ENCODE peak calls at places on chromosomes 4 and X, in eight cellular contexts. P is cardiac muscle cell, R is lower lobe of right lung, N is left ventricle myocardium inferior, O is fibroblast of mammary gland, V is HCT116, E is left lung, A is endothelial cell of umbilical vein. T is an unnamed sample.

GRCh38 chr4:125368684-125369083 is 53.9 kb downstream of the FAT4 start:
- DNase-seq in P (no peak), R (no peak), N (no peak), O (peak), V (no peak), E (no peak), A (peak), T (no peak)

GRCh38 chr4:52750819-52751348 is 341 bp downstream of the ERVMER34-1 start:
- DNase-seq in P (no peak), R (peak), N (no peak), O (peak), V (peak), E (peak), A (peak), T (no peak)

GRCh38 chr4:3462321-3462789 is 751 bp upstream of the DOK7 start:
- DNase-seq in P (no peak), R (no peak), N (peak), O (no peak), V (no peak), E (peak), A (no peak), T (no peak)

GRCh38 chr4:39179681-39180080 is 2.6 kb upstream of the WDR19 start:
- DNase-seq in P (no peak), R (no peak), N (no peak), O (no peak), V (no peak), E (no peak), A (no peak), T (no peak)

GRCh38 chr4:139015948-139016451 is 419 bp downstream of the NOCT start:
- DNase-seq in P (peak), R (peak), N (peak), O (peak), V (no peak), E (peak), A (peak), T (peak)

GRCh38 chr4:55345054-55345453 is 988 bp upstream of the SRD5A3 start:
- DNase-seq in P (no peak), R (no peak), N (no peak), O (no peak), V (no peak), E (no peak), A (no peak), T (no peak)

GRCh38 chr4:123106741-123107140 is 184.3 kb upstream of the NUDT6 start:
- DNase-seq in P (no peak), R (no peak), N (no peak), O (no peak), V (no peak), E (peak), A (no peak), T (no peak)

GRCh38 chr4:3436798-3437581 is 4.8 kb upstream of the HGFAC start:
- DNase-seq in P (no peak), R (no peak), N (no peak), O (peak), V (peak), E (peak), A (peak), T (no peak)

GRCh38 chr4:3306465-3306864 is 13.6 kb downstream of the RGS12 start:
- DNase-seq in P (no peak), R (peak), N (no peak), O (no peak), V (no peak), E (peak), A (no peak), T (no peak)

GRCh38 chr4:57044996-57045395 is 65.2 kb downstream of the IGFBP7 start:
- DNase-seq in P (no peak), R (no peak), N (no peak), O (peak), V (no peak), E (no peak), A (no peak), T (no peak)

GRCh38 chr4:28772066-28772465 is 1911.4 kb downstream of the STIM2 start:
- DNase-seq in P (no peak), R (no peak), N (no peak), O (peak), V (no peak), E (no peak), A (no peak), T (no peak)

GRCh38 chrX:48631376-48632090 is 34.2 kb downstream of the WDR13 start:
- DNase-seq in P (peak), R (peak), N (peak), O (peak), V (peak), E (no peak), A (peak), T (peak)

GRCh38 chr4:1381944-1382541 is 24.2 kb downstream of the NKX1-1 start:
- DNase-seq in P (no peak), R (peak), N (peak), O (no peak), V (no peak), E (peak), A (no peak), T (no peak)

GRCh38 chrX:106774981-106775380 is 27.5 kb upstream of the TBC1D8B start:
- DNase-seq in P (no peak), R (no peak), N (no peak), O (no peak), V (no peak), E (no peak), A (no peak), T (no peak)

GRCh38 chr4:89610236-89610635 is 226.7 kb downstream of the SNCA start:
- DNase-seq in P (no peak), R (no peak), N (no peak), O (no peak), V (no peak), E (no peak), A (no peak), T (no peak)

GRCh38 chrX:132412208-132412607 is 76.6 kb downstream of the MBNL3 start:
- DNase-seq in P (no peak), R (no peak), N (no peak), O (no peak), V (no peak), E (no peak), A (no peak), T (no peak)

GRCh38 chr4:56261027-56261426 is 126.3 kb downstream of the AASDH start:
- DNase-seq in P (no peak), R (no peak), N (no peak), O (no peak), V (no peak), E (no peak), A (no peak), T (peak)

GRCh38 chr4:143337600-143338287 is 1.1 kb downstream of the GAB1 start:
- DNase-seq in P (peak), R (no peak), N (peak), O (peak), V (no peak), E (peak), A (no peak), T (no peak)

GRCh38 chr4:15654556-15655222 is 468 bp downstream of the FBXL5 start:
- DNase-seq in P (peak), R (peak), N (peak), O (peak), V (no peak), E (peak), A (peak), T (no peak)

GRCh38 chrX:107826286-107827136 is 845 bp downstream of the MID2 start:
- DNase-seq in P (peak), R (peak), N (peak), O (peak), V (no peak), E (peak), A (peak), T (peak)

GRCh38 chrX:74521961-74522833 is 92.2 kb downstream of the RLIM start:
- DNase-seq in P (no peak), R (no peak), N (peak), O (peak), V (no peak), E (no peak), A (no peak), T (no peak)

GRCh38 chr4:41661447-41662076 is 87.0 kb downstream of the PHOX2B start:
- DNase-seq in P (peak), R (peak), N (peak), O (peak), V (peak), E (no peak), A (peak), T (peak)

GRCh38 chr4:152464030-152464823 is 71.7 kb downstream of the FBXW7 start:
- DNase-seq in P (no peak), R (no peak), N (no peak), O (no peak), V (no peak), E (no peak), A (peak), T (no peak)

GRCh38 chr4:86895692-86896488 is 3.7 kb upstream of the C4orf36 start:
- DNase-seq in P (peak), R (no peak), N (no peak), O (peak), V (peak), E (no peak), A (peak), T (peak)

GRCh38 chr4:88645994-88646393 is 51.6 kb downstream of the NAP1L5 start:
- DNase-seq in P (no peak), R (no peak), N (no peak), O (no peak), V (no peak), E (no peak), A (no peak), T (no peak)

GRCh38 chr4:39941682-39942217 is 36.0 kb downstream of the PDS5A start:
- DNase-seq in P (no peak), R (no peak), N (no peak), O (no peak), V (no peak), E (no peak), A (no peak), T (no peak)

GRCh38 chrX:109934935-109935334 is 68.0 kb upstream of the TMEM164 start:
- DNase-seq in P (no peak), R (no peak), N (no peak), O (peak), V (no peak), E (no peak), A (no peak), T (no peak)

GRCh38 chr4:140157341-140157740 is 3.4 kb upstream of the MAML3 start:
- DNase-seq in P (no peak), R (no peak), N (no peak), O (no peak), V (no peak), E (no peak), A (no peak), T (no peak)

GRCh38 chrX:53481816-53482485 is 47.8 kb upstream of the HSD17B10 start:
- DNase-seq in P (peak), R (peak), N (no peak), O (peak), V (peak), E (no peak), A (peak), T (peak)

GRCh38 chr4:139910106-139910505 is 243.9 kb downstream of the MAML3 start:
- DNase-seq in P (no peak), R (no peak), N (no peak), O (peak), V (no peak), E (no peak), A (no peak), T (no peak)

GRCh38 chr4:43373201-43373600 is 480.7 kb downstream of the GRXCR1 start:
- DNase-seq in P (no peak), R (no peak), N (no peak), O (no peak), V (no peak), E (no peak), A (no peak), T (no peak)

GRCh38 chr4:89303989-89304388 is 3.6 kb downstream of the GPRIN3 start:
- DNase-seq in P (no peak), R (no peak), N (no peak), O (no peak), V (no peak), E (no peak), A (no peak), T (no peak)

GRCh38 chr4:164197556-164197955 is 556.4 kb upstream of the SMIM31 start:
- DNase-seq in P (no peak), R (no peak), N (no peak), O (no peak), V (no peak), E (no peak), A (no peak), T (no peak)
- TF ChIP-seq CTCF in P (no peak), R (no peak), N (no peak), O (no peak), V (no peak), E (no peak), A (no peak), T (no peak)

GRCh38 chrX:129361566-129361965 is 161.7 kb downstream of the SMARCA1 start:
- DNase-seq in P (no peak), R (no peak), N (no peak), O (no peak), V (no peak), E (no peak), A (no peak), T (no peak)

GRCh38 chrX:129359269-129359668 is 164.0 kb downstream of the SMARCA1 start:
- DNase-seq in P (no peak), R (no peak), N (no peak), O (peak), V (no peak), E (no peak), A (peak), T (no peak)

DNA sequence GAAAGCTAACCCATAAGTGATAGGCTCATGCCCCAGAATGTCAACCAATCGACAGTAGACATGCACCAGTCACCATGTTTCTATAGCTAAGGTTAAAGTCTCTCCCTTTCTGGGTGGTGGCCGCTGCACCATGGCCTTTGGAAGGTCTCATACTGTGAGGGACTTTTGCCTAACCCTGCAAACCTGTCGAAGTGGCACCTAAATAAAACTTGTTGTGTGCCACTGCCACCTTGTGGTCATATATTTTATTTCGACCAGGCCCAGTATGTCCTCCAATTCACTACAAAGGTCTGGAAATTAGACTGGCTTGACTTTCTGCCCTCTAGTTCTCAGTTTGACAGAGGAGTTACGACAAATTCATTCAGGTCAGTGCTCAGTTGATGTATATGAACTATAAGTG is 163.1 kb downstream of the SMARCA1 start:
- DNase-seq in P (peak), R (no peak), N (no peak), O (peak), V (peak), E (no peak), A (peak), T (peak)
- TF ChIP-seq CTCF in P (peak), R (peak), N (peak), O (peak), V (peak), E (peak), A (peak), T (peak)

DNA sequence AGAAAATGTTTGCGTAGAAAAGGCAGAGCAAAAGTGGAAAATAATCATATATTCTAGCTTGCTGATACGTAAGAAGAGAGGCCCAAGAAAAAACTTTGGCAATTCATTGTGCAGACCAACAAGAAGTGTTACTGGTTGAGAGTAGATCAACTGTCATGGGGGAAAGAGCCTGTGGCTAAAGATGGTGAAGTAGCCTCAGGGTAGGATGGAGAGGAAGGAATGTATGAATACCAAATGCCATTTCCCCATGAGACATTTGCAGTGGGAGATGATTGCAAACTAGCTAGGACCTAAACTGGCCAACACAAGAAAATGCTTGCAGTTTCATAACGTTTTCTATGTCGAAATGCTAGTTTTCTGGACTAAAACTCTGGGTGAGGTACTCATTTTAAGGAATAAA is 47.7 kb upstream of the ADGRL3 start:
- DNase-seq in P (no peak), R (no peak), N (no peak), O (no peak), V (no peak), E (no peak), A (no peak), T (no peak)
- TF ChIP-seq CTCF in P (no peak), R (no peak), N (no peak), O (no peak), V (no peak), E (no peak), A (no peak), T (no peak)

DNA sequence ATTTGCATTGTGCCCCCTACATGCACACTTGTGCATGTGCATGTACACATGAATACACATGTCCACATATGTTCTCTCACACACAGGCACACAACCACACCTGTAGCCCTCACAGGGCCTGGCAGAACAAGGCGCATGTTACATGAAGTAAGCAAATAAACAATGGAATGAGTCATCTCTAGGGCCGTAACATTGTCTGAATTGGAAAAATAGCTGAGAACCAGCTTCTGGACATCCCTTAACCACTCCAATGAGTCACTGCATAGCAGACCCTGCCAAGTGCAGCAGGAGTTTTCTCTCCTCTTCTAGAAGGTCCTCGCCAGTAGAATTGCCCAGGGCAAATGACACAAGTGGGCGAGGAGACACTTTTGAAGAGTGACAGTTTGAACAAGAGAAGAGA is 66.1 kb downstream of the MAGEA10 start:
- DNase-seq in P (no peak), R (no peak), N (no peak), O (peak), V (no peak), E (no peak), A (peak), T (no peak)
- TF ChIP-seq CTCF in P (no peak), R (no peak), N (no peak), O (no peak), V (no peak), E (no peak), A (no peak), T (no peak)

GRCh38 chrX:133602881-133603280 is 187.6 kb upstream of the GPC4 start:
- DNase-seq in P (no peak), R (no peak), N (no peak), O (no peak), V (no peak), E (no peak), A (no peak), T (no peak)
- TF ChIP-seq CTCF in P (no peak), R (no peak), N (no peak), O (no peak), V (no peak), E (no peak), A (no peak), T (no peak)

DNA sequence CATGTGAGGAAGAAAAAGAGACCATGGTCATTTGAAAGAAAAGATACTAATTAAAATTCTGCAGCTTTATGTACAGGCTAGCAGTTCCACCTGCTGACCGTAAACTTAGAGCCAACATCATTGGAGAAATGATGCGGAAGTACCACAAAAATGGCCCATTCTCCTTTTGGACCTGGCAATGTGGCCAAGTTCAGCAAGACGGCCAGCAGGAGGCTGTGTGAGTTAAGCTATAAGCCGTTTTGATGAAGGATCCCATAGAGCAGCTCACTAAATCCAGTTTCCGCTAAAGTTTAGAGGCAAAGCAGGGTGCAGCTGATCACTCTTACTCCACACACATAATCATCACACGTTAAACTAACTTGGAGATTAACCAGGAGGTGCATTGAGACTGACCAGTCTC is 133.8 kb downstream of the LDB2 start:
- DNase-seq in P (peak), R (no peak), N (no peak), O (peak), V (no peak), E (no peak), A (peak), T (no peak)
- TF ChIP-seq CTCF in P (peak), R (peak), N (peak), O (peak), V (peak), E (peak), A (peak), T (no peak)

GRCh38 chr4:186058253-186058979 is 10.5 kb upstream of the TLR3 start:
- DNase-seq in P (no peak), R (no peak), N (no peak), O (no peak), V (no peak), E (no peak), A (no peak), T (peak)

GRCh38 chr4:186061919-186062318 is 7.0 kb upstream of the TLR3 start:
- DNase-seq in P (no peak), R (no peak), N (no peak), O (no peak), V (no peak), E (no peak), A (no peak), T (no peak)

GRCh38 chr4:186058980-186059316 is 10.0 kb upstream of the TLR3 start:
- DNase-seq in P (no peak), R (no peak), N (no peak), O (no peak), V (no peak), E (no peak), A (no peak), T (no peak)
- TF ChIP-seq CTCF in P (no peak), R (no peak), N (no peak), O (no peak), V (no peak), E (no peak), A (no peak), T (no peak)